ENCODE peak calls at places on chromosome 1, in seven cellular contexts. One of them, this sample, is unnamed.

GRCh38 chr1:37567023-37567422 is 10.3 kb downstream of the DNALI1 start:
- DNase-seq in body of pancreas: peak
- DNase-seq in foreskin keratinocyte: no peak
- DNase-seq in islet precursor cell: no peak
- DNase-seq in BJ: no peak
- DNase-seq in A172: no peak
- DNase-seq in epithelial cell of esophagus: no peak
- DNase-seq in this sample: peak

GRCh38 chr1:244099258-244099930 is 48.3 kb downstream of the ZBTB18 start:
- DNase-seq in body of pancreas: no peak
- DNase-seq in foreskin keratinocyte: peak
- DNase-seq in islet precursor cell: no peak
- DNase-seq in BJ: no peak
- DNase-seq in A172: no peak
- DNase-seq in epithelial cell of esophagus: peak
- DNase-seq in this sample: no peak

GRCh38 chr1:224497714-224498573 is 63.3 kb upstream of the WDR26 start:
- DNase-seq in body of pancreas: peak
- DNase-seq in foreskin keratinocyte: peak
- DNase-seq in islet precursor cell: peak
- DNase-seq in BJ: peak
- DNase-seq in A172: peak
- DNase-seq in epithelial cell of esophagus: peak
- DNase-seq in this sample: peak

GRCh38 chr1:115251340-115251748 is 86.7 kb downstream of the NGF start:
- DNase-seq in body of pancreas: no peak
- DNase-seq in foreskin keratinocyte: peak
- DNase-seq in islet precursor cell: no peak
- DNase-seq in BJ: no peak
- DNase-seq in A172: peak
- DNase-seq in epithelial cell of esophagus: peak
- DNase-seq in this sample: peak

GRCh38 chr1:62530516-62531154 is 66.7 kb upstream of the ANGPTL3 start:
- DNase-seq in body of pancreas: peak
- DNase-seq in foreskin keratinocyte: no peak
- DNase-seq in islet precursor cell: peak
- DNase-seq in BJ: no peak
- DNase-seq in A172: no peak
- DNase-seq in epithelial cell of esophagus: peak
- DNase-seq in this sample: peak

GRCh38 chr1:165695011-165695410 is 3.4 kb downstream of the ALDH9A1 start:
- DNase-seq in body of pancreas: no peak
- DNase-seq in foreskin keratinocyte: no peak
- DNase-seq in islet precursor cell: no peak
- DNase-seq in BJ: no peak
- DNase-seq in A172: no peak
- DNase-seq in epithelial cell of esophagus: no peak
- DNase-seq in this sample: no peak

GRCh38 chr1:110076789-110077500 is 6.5 kb upstream of the ALX3 start:
- DNase-seq in body of pancreas: no peak
- DNase-seq in foreskin keratinocyte: no peak
- DNase-seq in islet precursor cell: no peak
- DNase-seq in BJ: no peak
- DNase-seq in A172: no peak
- DNase-seq in epithelial cell of esophagus: no peak
- DNase-seq in this sample: no peak

GRCh38 chr1:22098752-22099151 is 44.1 kb downstream of the WNT4 start:
- DNase-seq in body of pancreas: no peak
- DNase-seq in foreskin keratinocyte: no peak
- DNase-seq in islet precursor cell: no peak
- DNase-seq in BJ: no peak
- DNase-seq in A172: no peak
- DNase-seq in epithelial cell of esophagus: no peak
- DNase-seq in this sample: no peak

GRCh38 chr1:77824694-77825355 is 45.4 kb downstream of the MIGA1 start:
- DNase-seq in body of pancreas: no peak
- DNase-seq in foreskin keratinocyte: no peak
- DNase-seq in islet precursor cell: no peak
- DNase-seq in BJ: no peak
- DNase-seq in A172: no peak
- DNase-seq in epithelial cell of esophagus: peak
- DNase-seq in this sample: no peak

GRCh38 chr1:4224687-4225086 is 324.6 kb upstream of the C1orf174 start:
- DNase-seq in body of pancreas: no peak
- DNase-seq in foreskin keratinocyte: no peak
- DNase-seq in islet precursor cell: no peak
- DNase-seq in BJ: no peak
- DNase-seq in A172: no peak
- DNase-seq in epithelial cell of esophagus: no peak
- DNase-seq in this sample: no peak

GRCh38 chr1:107782192-107782845 is 182.7 kb downstream of the VAV3 start:
- DNase-seq in body of pancreas: peak
- DNase-seq in foreskin keratinocyte: no peak
- DNase-seq in islet precursor cell: no peak
- DNase-seq in BJ: peak
- DNase-seq in A172: peak
- DNase-seq in epithelial cell of esophagus: peak
- DNase-seq in this sample: peak

GRCh38 chr1:155127105-155127671 is 488 bp upstream of the EFNA1 start:
- DNase-seq in body of pancreas: peak
- DNase-seq in foreskin keratinocyte: peak
- DNase-seq in islet precursor cell: peak
- DNase-seq in BJ: no peak
- DNase-seq in A172: peak
- DNase-seq in epithelial cell of esophagus: peak
- DNase-seq in this sample: peak

GRCh38 chr1:235919797-235920475 is 53.2 kb upstream of the LYST start:
- DNase-seq in body of pancreas: no peak
- DNase-seq in foreskin keratinocyte: peak
- DNase-seq in islet precursor cell: peak
- DNase-seq in BJ: no peak
- DNase-seq in A172: peak
- DNase-seq in epithelial cell of esophagus: peak
- DNase-seq in this sample: peak

GRCh38 chr1:15975358-15975804 is 520 bp downstream of the ZBTB17 start:
- DNase-seq in body of pancreas: peak
- DNase-seq in foreskin keratinocyte: no peak
- DNase-seq in islet precursor cell: peak
- DNase-seq in BJ: no peak
- DNase-seq in A172: no peak
- DNase-seq in epithelial cell of esophagus: peak
- DNase-seq in this sample: peak

GRCh38 chr1:41547781-41548560 is 63.5 kb upstream of the EDN2 start:
- DNase-seq in body of pancreas: no peak
- DNase-seq in foreskin keratinocyte: peak
- DNase-seq in islet precursor cell: no peak
- DNase-seq in BJ: no peak
- DNase-seq in A172: no peak
- DNase-seq in epithelial cell of esophagus: peak
- DNase-seq in this sample: no peak

GRCh38 chr1:89820423-89821321 is at the start of gene LRRC8D:
- DNase-seq in body of pancreas: peak
- DNase-seq in foreskin keratinocyte: peak
- DNase-seq in islet precursor cell: peak
- DNase-seq in BJ: no peak
- DNase-seq in A172: peak
- DNase-seq in epithelial cell of esophagus: peak
- DNase-seq in this sample: peak

GRCh38 chr1:15064217-15064929 is 89.2 kb upstream of the TMEM51 start:
- DNase-seq in body of pancreas: no peak
- DNase-seq in foreskin keratinocyte: peak
- DNase-seq in islet precursor cell: no peak
- DNase-seq in BJ: no peak
- DNase-seq in A172: no peak
- DNase-seq in epithelial cell of esophagus: peak
- DNase-seq in this sample: no peak

GRCh38 chr1:9121891-9122409 is 7.0 kb downstream of the GPR157 start:
- DNase-seq in body of pancreas: no peak
- DNase-seq in foreskin keratinocyte: no peak
- DNase-seq in islet precursor cell: peak
- DNase-seq in BJ: no peak
- DNase-seq in A172: no peak
- DNase-seq in epithelial cell of esophagus: no peak
- DNase-seq in this sample: no peak

GRCh38 chr1:185144233-185144632 is 12.5 kb downstream of the TRMT1L start:
- DNase-seq in body of pancreas: no peak
- DNase-seq in foreskin keratinocyte: no peak
- DNase-seq in islet precursor cell: no peak
- DNase-seq in BJ: no peak
- DNase-seq in A172: peak
- DNase-seq in epithelial cell of esophagus: peak
- DNase-seq in this sample: no peak

GRCh38 chr1:228860911-228861829 is 125.9 kb downstream of the RHOU start:
- DNase-seq in body of pancreas: peak
- DNase-seq in foreskin keratinocyte: peak
- DNase-seq in islet precursor cell: peak
- DNase-seq in BJ: peak
- DNase-seq in A172: peak
- DNase-seq in epithelial cell of esophagus: peak
- DNase-seq in this sample: peak

GRCh38 chr1:8343464-8344001 is 25.6 kb downstream of the SLC45A1 start:
- DNase-seq in body of pancreas: peak
- DNase-seq in foreskin keratinocyte: peak
- DNase-seq in islet precursor cell: no peak
- DNase-seq in BJ: peak
- DNase-seq in A172: peak
- DNase-seq in epithelial cell of esophagus: peak
- DNase-seq in this sample: peak

GRCh38 chr1:29186252-29186651 is 4.6 kb upstream of the SRSF4 start:
- DNase-seq in body of pancreas: no peak
- DNase-seq in foreskin keratinocyte: no peak
- DNase-seq in islet precursor cell: peak
- DNase-seq in BJ: no peak
- DNase-seq in A172: no peak
- DNase-seq in epithelial cell of esophagus: peak
- DNase-seq in this sample: peak

GRCh38 chr1:93980320-93980744 is 71.1 kb upstream of the GCLM start:
- DNase-seq in body of pancreas: no peak
- DNase-seq in foreskin keratinocyte: no peak
- DNase-seq in islet precursor cell: no peak
- DNase-seq in BJ: no peak
- DNase-seq in A172: no peak
- DNase-seq in epithelial cell of esophagus: no peak
- DNase-seq in this sample: no peak

GRCh38 chr1:48870596-48870995 is 93.9 kb upstream of the BEND5 start:
- DNase-seq in body of pancreas: no peak
- DNase-seq in foreskin keratinocyte: no peak
- DNase-seq in islet precursor cell: no peak
- DNase-seq in BJ: no peak
- DNase-seq in A172: peak
- DNase-seq in epithelial cell of esophagus: peak
- DNase-seq in this sample: no peak

GRCh38 chr1:2248127-2248826 is 20.2 kb downstream of the SKI start:
- DNase-seq in body of pancreas: peak
- DNase-seq in foreskin keratinocyte: no peak
- DNase-seq in islet precursor cell: peak
- DNase-seq in BJ: no peak
- DNase-seq in A172: no peak
- DNase-seq in epithelial cell of esophagus: no peak
- DNase-seq in this sample: no peak

GRCh38 chr1:187275985-187276580 is 447.3 kb downstream of the PLA2G4A start:
- DNase-seq in body of pancreas: no peak
- DNase-seq in foreskin keratinocyte: no peak
- DNase-seq in islet precursor cell: no peak
- DNase-seq in BJ: no peak
- DNase-seq in A172: no peak
- DNase-seq in epithelial cell of esophagus: no peak
- DNase-seq in this sample: no peak

GRCh38 chr1:56375184-56375837 is 204.1 kb downstream of the PLPP3 start:
- DNase-seq in body of pancreas: no peak
- DNase-seq in foreskin keratinocyte: no peak
- DNase-seq in islet precursor cell: no peak
- DNase-seq in BJ: no peak
- DNase-seq in A172: no peak
- DNase-seq in epithelial cell of esophagus: no peak
- DNase-seq in this sample: no peak

GRCh38 chr1:55542901-55543504 is 327.8 kb upstream of the USP24 start:
- DNase-seq in body of pancreas: no peak
- DNase-seq in foreskin keratinocyte: peak
- DNase-seq in islet precursor cell: no peak
- DNase-seq in BJ: peak
- DNase-seq in A172: peak
- DNase-seq in epithelial cell of esophagus: no peak
- DNase-seq in this sample: no peak

GRCh38 chr1:218411101-218411500 is 66.0 kb downstream of the TGFB2 start:
- DNase-seq in body of pancreas: no peak
- DNase-seq in foreskin keratinocyte: no peak
- DNase-seq in islet precursor cell: no peak
- DNase-seq in BJ: no peak
- DNase-seq in A172: no peak
- DNase-seq in epithelial cell of esophagus: no peak
- DNase-seq in this sample: no peak

GRCh38 chr1:32779242-32779641 is 37.9 kb downstream of the YARS1 start:
- DNase-seq in body of pancreas: no peak
- DNase-seq in foreskin keratinocyte: no peak
- DNase-seq in islet precursor cell: no peak
- DNase-seq in BJ: no peak
- DNase-seq in A172: no peak
- DNase-seq in epithelial cell of esophagus: no peak
- DNase-seq in this sample: no peak

GRCh38 chr1:115337633-115338456 is at the start of gene NGF:
- DNase-seq in body of pancreas: peak
- DNase-seq in foreskin keratinocyte: no peak
- DNase-seq in islet precursor cell: peak
- DNase-seq in BJ: no peak
- DNase-seq in A172: peak
- DNase-seq in epithelial cell of esophagus: peak
- DNase-seq in this sample: peak

GRCh38 chr1:206135248-206135647 is 18.1 kb upstream of the AVPR1B start:
- DNase-seq in body of pancreas: no peak
- DNase-seq in foreskin keratinocyte: no peak
- DNase-seq in islet precursor cell: no peak
- DNase-seq in BJ: no peak
- DNase-seq in A172: no peak
- DNase-seq in epithelial cell of esophagus: no peak
- DNase-seq in this sample: no peak

GRCh38 chr1:111604931-111605330 is 14.7 kb upstream of the RAP1A start:
- DNase-seq in body of pancreas: no peak
- DNase-seq in foreskin keratinocyte: peak
- DNase-seq in islet precursor cell: no peak
- DNase-seq in BJ: no peak
- DNase-seq in A172: peak
- DNase-seq in epithelial cell of esophagus: peak
- DNase-seq in this sample: peak

GRCh38 chr1:212557739-212558664 is 50.6 kb upstream of the ATF3 start:
- DNase-seq in body of pancreas: peak
- DNase-seq in foreskin keratinocyte: peak
- DNase-seq in islet precursor cell: peak
- DNase-seq in BJ: no peak
- DNase-seq in A172: no peak
- DNase-seq in epithelial cell of esophagus: peak
- DNase-seq in this sample: peak

GRCh38 chr1:228964178-228964819 is 229.0 kb downstream of the RHOU start:
- DNase-seq in body of pancreas: peak
- DNase-seq in foreskin keratinocyte: peak
- DNase-seq in islet precursor cell: peak
- DNase-seq in BJ: peak
- DNase-seq in A172: peak
- DNase-seq in epithelial cell of esophagus: peak
- DNase-seq in this sample: peak

GRCh38 chr1:26999440-26999987 is 6.0 kb downstream of the TRNP1 start:
- DNase-seq in body of pancreas: peak
- DNase-seq in foreskin keratinocyte: peak
- DNase-seq in islet precursor cell: peak
- DNase-seq in BJ: peak
- DNase-seq in A172: peak
- DNase-seq in epithelial cell of esophagus: peak
- DNase-seq in this sample: peak